ENCODE peak calls at places on chromosomes 4 and X, in ten cellular contexts. K is stimulated activated CD8-positive, alpha-beta memory T cell treated with anti-CD3 and anti-CD28 coated beads, Interleukin-7, amount 100 ng/mL, for 24 hours; R is OCI-LY7; E is osteoblast; O is germinal center; H is M059J; X is activated T-helper 1 cell treated with anti-CD3 and anti-CD28 coated beads, Interleukin-2, amount 50 U/mL, for 16 hours; N is stimulated activated CD4-positive, alpha-beta T cell treated with anti-CD3 and anti-CD28 coated beads, Interleukin-2, amount 100 ng/mL, for 48 hours; G is posterior cingulate gyrus; M is GM18507. B is an unnamed sample.

GRCh38 chr4:189660737-189661330 is 279.8 kb upstream of the FRG1 start:
- DNase-seq in K (no peak), R (no peak), E (no peak), O (no peak), H (no peak), X (no peak), N (no peak), G (no peak), M (no peak), B (no peak)

GRCh38 chrX:47573334-47574095 is 8.7 kb upstream of the TIMP1 start:
- DNase-seq in K (no peak), R (no peak), E (no peak), O (no peak), H (no peak), X (no peak), N (no peak), G (no peak), M (no peak), B (no peak)

GRCh38 chr4:13302876-13303275 is 181.3 kb downstream of the RAB28 start:
- DNase-seq in K (no peak), R (no peak), E (no peak), O (no peak), H (no peak), X (no peak), N (no peak), G (no peak), M (no peak), B (no peak)

GRCh38 chr4:180827193-180827592 is 1416.0 kb upstream of the TENM3 start:
- DNase-seq in K (no peak), R (no peak), E (peak; percentile 51), O (no peak), H (peak; percentile 56), X (no peak), N (no peak), G (no peak), M (no peak), B (no peak)

GRCh38 chr4:157819693-157820464 is 352.9 kb downstream of the GASK1B start:
- DNase-seq in K (no peak), R (no peak), E (peak; percentile 18), O (no peak), H (no peak), X (no peak), N (no peak), G (no peak), M (no peak), B (no peak)

GRCh38 chr4:121789960-121790829 is 10.9 kb upstream of the EXOSC9 start:
- DNase-seq in K (no peak), R (no peak), E (peak; percentile 45), O (no peak), H (peak; percentile 80), X (no peak), N (no peak), G (no peak), M (no peak), B (no peak)

GRCh38 chr4:26544421-26544820 is 39.5 kb upstream of the TBC1D19 start:
- DNase-seq in K (no peak), R (no peak), E (no peak), O (no peak), H (no peak), X (no peak), N (no peak), G (no peak), M (no peak), B (no peak)

GRCh38 chrX:10615931-10616780 is 4.2 kb downstream of the MID1 start:
- DNase-seq in K (no peak), R (peak; percentile 28), E (no peak), O (peak; percentile 21), H (peak; percentile 79), X (no peak), N (no peak), G (no peak), M (no peak), B (no peak)

GRCh38 chr4:37958932-37959331 is 1.3 kb upstream of the PTTG2 start:
- DNase-seq in K (no peak), R (no peak), E (no peak), O (no peak), H (no peak), X (no peak), N (no peak), G (no peak), M (no peak), B (no peak)

GRCh38 chr4:77564231-77564630 is 41.4 kb upstream of the CXCL13 start:
- DNase-seq in K (no peak), R (no peak), E (peak; percentile 45), O (no peak), H (no peak), X (no peak), N (no peak), G (no peak), M (no peak), B (no peak)

GRCh38 chrX:39693298-39693697 is 404.5 kb downstream of the BCOR start:
- DNase-seq in K (no peak), R (no peak), E (no peak), O (no peak), H (peak; percentile 15), X (no peak), N (no peak), G (no peak), M (no peak), B (no peak)

GRCh38 chr4:78936989-78937388 is 2.2 kb downstream of the PAQR3 start:
- DNase-seq in K (no peak), R (no peak), E (no peak), O (no peak), H (no peak), X (no peak), N (no peak), G (no peak), M (no peak), B (no peak)

GRCh38 chrX:109448539-109448938 is 33.3 kb downstream of the GUCY2F start:
- DNase-seq in K (no peak), R (no peak), E (no peak), O (no peak), H (peak; percentile 58), X (no peak), N (no peak), G (no peak), M (no peak), B (no peak)

GRCh38 chrX:16695079-16695676 is 17.3 kb downstream of the CTPS2 start:
- DNase-seq in K (peak; percentile 44), R (peak; percentile 54), E (peak; percentile 63), O (peak; percentile 38), H (peak; percentile 47), X (peak; percentile 38), N (peak; percentile 57), G (peak; percentile 76), M (no peak), B (no peak)

GRCh38 chr4:139740531-139741041 is 75.0 kb downstream of the MGST2 start:
- DNase-seq in K (no peak), R (no peak), E (peak; percentile 94), O (no peak), H (peak; percentile 57), X (no peak), N (no peak), G (peak; percentile 40), M (no peak), B (no peak)

GRCh38 chr4:4430492-4431195 is 43.7 kb downstream of the NSG1 start:
- DNase-seq in K (peak; percentile 24), R (peak; percentile 86), E (peak; percentile 97), O (peak; percentile 73), H (peak; percentile 77), X (no peak), N (peak; percentile 35), G (peak; percentile 45), M (peak; percentile 26), B (no peak)

GRCh38 chrX:143437439-143437838 is 79.8 kb downstream of the SPANXN3 start:
- DNase-seq in K (no peak), R (peak; percentile 5), E (no peak), O (no peak), H (no peak), X (no peak), N (no peak), G (no peak), M (no peak), B (no peak)

GRCh38 chr4:93267747-93268146 is 560.8 kb upstream of the ATOH1 start:
- DNase-seq in K (no peak), R (no peak), E (no peak), O (no peak), H (no peak), X (no peak), N (no peak), G (no peak), M (no peak), B (no peak)

GRCh38 chr4:146192060-146192459 is 16.5 kb downstream of the LSM6 start:
- DNase-seq in K (no peak), R (no peak), E (no peak), O (no peak), H (peak; percentile 15), X (no peak), N (no peak), G (no peak), M (no peak), B (no peak)

GRCh38 chr4:138845664-138846063 is 169.9 kb upstream of the NOCT start:
- DNase-seq in K (no peak), R (no peak), E (no peak), O (no peak), H (no peak), X (no peak), N (no peak), G (no peak), M (no peak), B (no peak)

GRCh38 chr4:159269143-159269542 is 166.3 kb downstream of the RAPGEF2 start:
- DNase-seq in K (no peak), R (no peak), E (no peak), O (no peak), H (no peak), X (no peak), N (no peak), G (no peak), M (no peak), B (no peak)

GRCh38 chr4:124275-125081 is at the start of gene ZNF718:
- DNase-seq in K (peak; percentile 80), R (peak; percentile 93), E (peak; percentile 97), O (peak; percentile 94), H (peak; percentile 93), X (peak; percentile 81), N (peak; percentile 78), G (peak; percentile 95), M (peak; percentile 80), B (peak; percentile 94)

GRCh38 chr4:164956766-164957643 is 20.5 kb downstream of the TRIM61 start:
- DNase-seq in K (peak; percentile 49), R (peak; percentile 93), E (peak; percentile 76), O (peak; percentile 85), H (peak; percentile 88), X (peak; percentile 57), N (peak; percentile 60), G (peak; percentile 75), M (peak; percentile 76), B (no peak)

GRCh38 chr4:185708348-185708747 is 103.6 kb downstream of the SORBS2 start:
- DNase-seq in K (no peak), R (no peak), E (peak; percentile 72), O (no peak), H (peak; percentile 58), X (no peak), N (no peak), G (no peak), M (no peak), B (no peak)

GRCh38 chr4:75555294-75556164 is at the start of gene ODAPH:
- DNase-seq in K (no peak), R (no peak), E (peak; percentile 58), O (peak; percentile 41), H (peak; percentile 89), X (no peak), N (peak; percentile 12), G (no peak), M (no peak), B (no peak)

GRCh38 chr4:149605601-149606378 is 209.9 kb downstream of the IQCM start:
- DNase-seq in K (no peak), R (no peak), E (peak; percentile 4), O (no peak), H (no peak), X (no peak), N (no peak), G (no peak), M (no peak), B (no peak)

GRCh38 chr4:175770555-175770954 is 41.5 kb downstream of the GPM6A start:
- DNase-seq in K (no peak), R (no peak), E (no peak), O (no peak), H (peak; percentile 56), X (no peak), N (no peak), G (no peak), M (no peak), B (no peak)

GRCh38 chrX:65196758-65197371 is 220.6 kb upstream of the ZC4H2 start:
- DNase-seq in K (no peak), R (peak; percentile 64), E (no peak), O (peak; percentile 2), H (no peak), X (no peak), N (peak; percentile 0), G (no peak), M (no peak), B (no peak)